ENCODE peak calls at places on chromosomes 16 and 17, in six cellular contexts. I is GM12878, O is IMR-90, Q is A549, X is K562, G is SK-N-SH. K is an unnamed sample.

GRCh38 chr17:56292628-56293027 is 139.4 kb downstream of the ANKFN1 start:
- DNase-seq in I (no peak), O (no peak), Q (no peak), X (no peak), G (no peak), K (no peak)

GRCh38 chr17:74230896-74231295 is 17.5 kb downstream of the TTYH2 start:
- DNase-seq in I (no peak), O (no peak), Q (no peak), X (no peak), G (no peak), K (no peak)

GRCh38 chr17:4968166-4968915 is 724 bp upstream of the SPAG7 start:
- DNase-seq in I (no peak), O (no peak), Q (peak), X (peak), G (peak), K (no peak)

GRCh38 chr16:65077181-65077580 is 44.7 kb downstream of the CDH11 start:
- DNase-seq in I (no peak), O (no peak), Q (no peak), X (no peak), G (no peak), K (no peak)

GRCh38 chr16:66484453-66485213 is 57.5 kb downstream of the BEAN1 start:
- DNase-seq in I (no peak), O (no peak), Q (no peak), X (no peak), G (no peak), K (no peak)

GRCh38 chr17:44970136-44970737 is 2.1 kb upstream of the C1QL1 start:
- DNase-seq in I (no peak), O (no peak), Q (no peak), X (no peak), G (peak), K (no peak)

GRCh38 chr17:7943291-7943690 is 11.3 kb downstream of the CNTROB start:
- DNase-seq in I (no peak), O (no peak), Q (no peak), X (no peak), G (no peak), K (no peak)

GRCh38 chr16:86794216-86794864 is 216.0 kb downstream of the FOXL1 start:
- DNase-seq in I (no peak), O (no peak), Q (no peak), X (no peak), G (no peak), K (no peak)

GRCh38 chr17:10062757-10063385 is 135.5 kb downstream of the GAS7 start:
- DNase-seq in I (no peak), O (no peak), Q (no peak), X (no peak), G (no peak), K (no peak)

GRCh38 chr17:78839173-78839761 is 1.3 kb downstream of the USP36 start:
- DNase-seq in I (no peak), O (peak), Q (peak), X (peak), G (no peak), K (no peak)

GRCh38 chr16:73053379-73054130 is 5.6 kb upstream of the ZFHX3 start:
- DNase-seq in I (no peak), O (peak), Q (peak), X (no peak), G (peak), K (peak)

GRCh38 chr16:88195021-88195581 is 187.7 kb upstream of the ZNF469 start:
- DNase-seq in I (no peak), O (peak), Q (no peak), X (no peak), G (no peak), K (no peak)

GRCh38 chr16:70295634-70296033 is 3.4 kb upstream of the DDX19B start:
- DNase-seq in I (no peak), O (no peak), Q (no peak), X (no peak), G (no peak), K (no peak)
- TF ChIP-seq SMC3 in I (no peak), O (no peak), Q (no peak), X (no peak), G (no peak), K (no peak)

DNA sequence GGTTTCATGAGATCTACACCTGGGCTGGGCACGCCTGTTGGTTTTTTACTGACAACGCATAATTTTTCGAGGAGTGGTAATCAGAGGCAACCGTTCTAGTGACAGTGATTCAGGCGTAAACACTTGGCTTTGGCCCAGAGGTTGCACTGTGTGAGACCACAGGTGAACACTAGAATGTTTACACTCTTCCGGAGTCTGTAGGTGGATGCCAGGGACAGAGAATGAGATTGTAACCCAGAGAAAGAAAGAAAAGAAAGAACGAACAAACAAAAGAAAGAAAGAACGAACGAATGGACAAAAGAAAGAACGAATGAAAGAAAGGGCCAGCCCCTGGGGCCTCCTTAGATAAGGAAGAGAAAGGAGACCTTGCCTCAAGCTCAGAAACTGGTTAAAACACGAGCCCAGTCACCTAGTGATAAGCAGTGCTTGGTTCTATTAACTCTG is 113.2 kb downstream of the PRKCB start:
- DNase-seq in I (no peak), O (no peak), Q (no peak), X (no peak), G (no peak), K (no peak)
- TF ChIP-seq SMC3 in I (no peak), O (no peak), Q (no peak), X (no peak), G (no peak), K (no peak)

GRCh38 chr17:70446446-70446845 is 277.1 kb downstream of the KCNJ2 start:
- DNase-seq in I (no peak), O (no peak), Q (no peak), X (no peak), G (no peak), K (no peak)

DNA sequence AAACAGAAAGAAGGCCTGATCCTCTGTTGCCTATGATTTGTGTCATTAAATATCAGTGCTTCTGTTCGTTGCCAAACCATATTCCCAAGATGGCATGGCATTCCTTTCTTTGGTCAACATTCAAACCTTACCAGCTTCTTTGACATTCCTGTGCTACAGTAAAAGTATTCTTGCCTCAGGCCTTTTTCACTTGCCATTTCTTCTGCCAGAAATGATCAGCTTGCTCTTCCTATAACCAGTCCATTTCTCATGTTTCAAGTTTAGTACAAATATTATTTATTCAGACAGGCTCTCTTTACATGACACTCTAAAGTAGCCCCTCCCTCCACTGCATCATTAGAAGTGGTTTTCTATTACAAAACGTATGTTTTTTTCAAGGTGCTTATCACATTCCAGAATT is 278.3 kb downstream of the KCNJ2 start:
- DNase-seq in I (no peak), O (no peak), Q (no peak), X (no peak), G (no peak), K (no peak)
- TF ChIP-seq SMC3 in I (no peak), O (no peak), Q (no peak), X (no peak), G (no peak), K (no peak)

GRCh38 chr16:74695450-74696422 is 4.9 kb downstream of the MLKL start:
- DNase-seq in I (peak), O (peak), Q (peak), X (peak), G (peak), K (peak)

GRCh38 chr16:74699666-74700065 is 996 bp downstream of the MLKL start:
- DNase-seq in I (no peak), O (no peak), Q (no peak), X (no peak), G (no peak), K (no peak)

GRCh38 chr16:74698220-74698619 is 2.4 kb downstream of the MLKL start:
- DNase-seq in I (peak), O (peak), Q (no peak), X (no peak), G (no peak), K (no peak)

DNA sequence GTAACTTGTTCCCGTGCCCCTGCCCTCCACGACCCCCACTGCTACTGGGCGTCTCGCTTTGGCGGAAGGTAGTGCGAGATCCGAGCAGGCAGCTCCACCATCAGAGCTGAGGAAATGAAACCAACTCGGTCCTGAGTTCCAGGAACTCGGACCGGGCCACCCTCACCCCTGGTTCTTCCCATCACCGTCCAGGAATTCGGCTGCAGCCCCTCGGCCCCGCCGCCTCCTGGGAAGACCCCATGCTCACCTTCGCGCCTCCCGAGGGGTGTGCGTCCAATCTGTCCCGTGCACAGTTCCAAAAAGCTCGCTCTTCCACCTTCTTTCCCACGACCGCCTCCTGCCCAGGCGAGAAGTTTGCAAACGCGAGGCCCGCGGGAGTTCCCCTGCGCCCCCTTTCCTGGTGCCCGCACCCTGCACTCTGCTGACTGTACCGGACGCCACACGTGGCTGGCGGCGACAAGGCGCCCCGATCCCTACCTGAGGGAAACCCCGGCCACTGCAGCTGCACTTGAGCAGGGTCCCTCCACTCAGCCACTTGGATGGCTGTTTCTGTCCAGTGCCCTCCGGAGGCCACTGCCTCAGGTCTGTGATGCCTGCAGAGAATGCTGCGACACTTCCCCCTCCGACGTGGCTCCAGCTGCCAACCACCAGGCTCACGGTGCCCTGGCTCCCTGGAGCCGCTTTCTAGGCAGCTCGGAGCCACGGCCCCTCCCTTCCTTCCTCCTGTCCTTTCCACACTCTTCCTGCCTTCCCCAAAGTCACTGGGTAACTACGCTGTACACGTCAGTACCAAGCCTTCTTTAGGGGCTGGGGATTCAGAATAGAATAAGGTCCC is at the start of gene MLKL:
- DNase-seq in I (peak), O (peak), Q (peak), X (peak), G (peak), K (peak)
- TF ChIP-seq SMC3 in I (no peak), O (no peak), Q (no peak), X (no peak), G (no peak), K (no peak)

DNA sequence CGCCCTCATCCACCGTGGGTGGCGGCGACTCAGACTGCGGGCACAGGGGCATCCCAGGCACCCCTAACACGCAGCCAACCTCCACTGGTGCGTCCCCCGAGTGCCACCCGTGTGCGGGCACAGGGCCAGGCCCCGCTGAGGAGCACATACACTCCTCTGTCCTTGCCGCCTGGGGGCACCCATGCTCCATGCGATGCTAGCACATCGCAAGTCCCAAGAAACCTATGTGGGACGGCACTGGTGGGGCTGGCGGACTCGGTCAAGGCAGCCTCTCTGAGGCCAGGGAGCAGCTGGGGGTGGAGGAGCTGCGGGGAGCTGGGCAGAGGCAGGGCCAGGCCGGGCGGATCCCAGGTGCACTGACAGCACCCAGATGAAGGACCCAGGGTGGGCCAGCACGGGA is 4.0 kb downstream of the ZNF598 start:
- DNase-seq in I (no peak), O (no peak), Q (no peak), X (no peak), G (no peak), K (no peak)
- TF ChIP-seq SMC3 in I (no peak), O (no peak), Q (no peak), X (no peak), G (no peak), K (no peak)

GRCh38 chr16:54780266-54780665 is 150.4 kb upstream of the IRX5 start:
- DNase-seq in I (no peak), O (no peak), Q (no peak), X (no peak), G (no peak), K (no peak)
- TF ChIP-seq SMC3 in I (no peak), O (no peak), Q (no peak), X (no peak), G (no peak), K (no peak)

DNA sequence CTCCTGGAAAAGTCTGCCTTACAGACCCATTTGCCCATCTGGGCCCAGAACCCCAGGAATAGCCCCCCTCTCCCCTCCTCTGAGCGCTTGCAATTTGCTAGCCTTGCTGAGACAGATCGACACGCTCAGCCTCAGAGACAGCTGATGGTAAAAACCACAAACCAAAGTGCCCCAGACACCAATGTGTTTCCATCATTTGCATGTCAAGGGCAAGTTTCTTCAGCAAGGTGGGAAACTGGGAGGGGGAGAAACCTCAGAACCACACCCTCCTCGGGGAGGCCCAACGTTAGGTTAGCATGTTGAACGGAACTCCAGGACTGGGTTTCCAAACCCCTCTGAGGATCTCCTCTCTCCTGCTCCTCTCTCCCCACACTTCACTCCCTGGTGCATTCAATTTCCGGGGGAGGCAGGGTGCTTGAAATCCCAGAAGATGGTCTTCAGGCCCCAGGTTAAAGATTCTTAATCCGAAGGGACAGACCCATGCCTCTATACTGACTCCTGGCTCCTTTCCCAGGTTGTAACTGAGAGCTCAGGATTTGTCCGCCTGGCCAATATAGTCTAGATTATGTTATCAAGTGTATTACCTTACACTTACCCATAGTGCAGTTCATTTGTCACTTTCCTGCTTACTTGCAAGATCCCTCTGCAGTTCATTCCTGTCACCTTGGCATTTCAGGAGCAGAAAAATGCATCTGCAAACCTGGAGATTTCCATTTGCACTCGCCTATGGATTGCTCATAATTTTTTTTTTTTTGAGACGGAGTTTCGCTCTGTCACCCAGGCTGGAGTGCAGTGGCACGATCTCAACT is 1.3 kb upstream of the CUEDC1 start:
- DNase-seq in I (peak), O (no peak), Q (no peak), X (no peak), G (peak), K (no peak)
- TF ChIP-seq SMC3 in I (peak), O (no peak), Q (no peak), X (no peak), G (no peak), K (no peak)

GRCh38 chr16:70159355-70160348 is 13.9 kb upstream of the CLEC18C start:
- DNase-seq in I (no peak), O (peak), Q (no peak), X (no peak), G (peak), K (no peak)

GRCh38 chr16:70157105-70157476 is 16.5 kb upstream of the CLEC18C start:
- DNase-seq in I (no peak), O (no peak), Q (no peak), X (no peak), G (peak), K (no peak)

GRCh38 chr16:70158261-70158939 is 15.2 kb upstream of the CLEC18C start:
- DNase-seq in I (no peak), O (no peak), Q (peak), X (peak), G (peak), K (no peak)

GRCh38 chr16:70157477-70158260 is 15.9 kb upstream of the CLEC18C start:
- DNase-seq in I (no peak), O (no peak), Q (no peak), X (no peak), G (peak), K (peak)

DNA sequence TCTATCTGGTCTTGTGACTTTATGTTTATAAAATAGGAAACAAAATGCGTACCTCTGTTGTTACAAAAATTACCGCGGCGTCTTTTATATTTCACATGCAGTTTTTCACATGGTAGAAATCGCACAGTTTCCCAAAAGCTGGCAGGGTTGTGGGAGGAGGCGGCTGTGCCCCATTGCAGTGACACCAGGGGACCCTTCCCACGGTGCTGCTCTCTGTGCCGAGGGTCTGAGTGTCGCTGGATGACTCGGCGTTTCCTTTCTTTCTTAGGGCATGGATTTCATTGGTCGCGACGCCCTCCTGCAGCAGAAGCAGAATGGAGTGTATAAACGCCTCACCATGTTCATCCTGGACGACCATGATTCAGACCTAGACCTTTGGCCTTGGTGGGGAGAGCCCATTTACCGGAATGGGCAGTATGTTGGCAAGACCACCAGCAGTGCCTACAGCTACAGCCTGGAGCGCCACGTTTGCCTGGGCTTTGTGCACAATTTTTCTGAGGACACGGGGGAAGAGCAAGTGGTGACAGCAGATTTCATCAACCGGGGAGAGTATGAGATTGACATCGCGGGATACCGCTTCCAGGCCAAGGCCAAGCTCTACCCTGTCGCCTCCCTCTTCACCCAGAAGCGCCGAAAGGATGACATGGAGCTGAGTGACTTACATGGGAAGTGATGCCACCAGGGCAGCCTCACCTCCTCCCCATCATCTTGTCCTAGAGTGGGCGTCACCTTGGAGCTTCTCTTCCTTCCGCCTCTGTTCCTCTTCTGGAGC is 17.2 kb upstream of the CLEC18C start:
- DNase-seq in I (no peak), O (no peak), Q (peak), X (peak), G (peak), K (no peak)
- TF ChIP-seq SMC3 in I (no peak), O (no peak), Q (no peak), X (no peak), G (no peak), K (no peak)